ENCODE peak calls at places on chromosomes 3 and 15, in five cellular contexts. Y is keratinocyte, M is neural progenitor cell, R is A549, O is fibroblast of lung. B is an unnamed sample.

GRCh38 chr3:115512565-115513410 is 110.5 kb upstream of the GAP43 start:
- DNase-seq in R (peak; percentile 11), Y (no peak), M (peak; percentile 91), O (peak; percentile 63), B (peak; percentile 69)

GRCh38 chr15:88256261-88257230 is at the start of gene NTRK3:
- DNase-seq in R (peak; percentile 49), O (peak; percentile 4), Y (no peak), M (peak; percentile 76), B (peak; percentile 51)

GRCh38 chr3:23840521-23840920 is 34.8 kb downstream of the UBE2E1 start:
- DNase-seq in R (no peak), M (peak; percentile 60), O (no peak), Y (no peak), B (no peak)

GRCh38 chr3:135082706-135083105 is 287.6 kb downstream of the EPHB1 start:
- DNase-seq in Y (no peak), O (no peak), R (no peak), M (no peak), B (no peak)

GRCh38 chr3:5784656-5785055 is 597.1 kb downstream of the EDEM1 start:
- DNase-seq in R (no peak), O (no peak), M (no peak), Y (no peak), B (no peak)

GRCh38 chr15:100108846-100109245 is 232.9 kb downstream of the ADAMTS17 start:
- DNase-seq in R (no peak), O (no peak), Y (no peak), M (no peak), B (no peak)

GRCh38 chr3:162041622-162042021 is 545.0 kb downstream of the OTOL1 start:
- DNase-seq in Y (no peak), R (no peak), M (peak; percentile 33), O (no peak), B (no peak)

GRCh38 chr15:67531379-67532059 is 10.6 kb downstream of the C15orf61 start:
- DNase-seq in R (no peak), O (peak; percentile 31), M (no peak), Y (peak; percentile 55), B (no peak)

GRCh38 chr3:159486580-159486979 is 502.1 kb upstream of the IL12A start:
- DNase-seq in M (peak; percentile 32), O (no peak), Y (no peak), R (peak; percentile 39), B (no peak)

GRCh38 chr15:42845581-42845980 is 75.0 kb downstream of the TTBK2 start:
- DNase-seq in R (peak; percentile 41), M (no peak), Y (no peak), O (no peak), B (no peak)

GRCh38 chr15:69757186-69757585 is 304.6 kb downstream of the RPLP1 start:
- DNase-seq in O (no peak), M (no peak), Y (no peak), R (no peak), B (no peak)

GRCh38 chr3:130948929-130949328 is 55.0 kb downstream of the ATP2C1 start:
- DNase-seq in O (no peak), R (no peak), M (no peak), Y (no peak), B (no peak)

DNA sequence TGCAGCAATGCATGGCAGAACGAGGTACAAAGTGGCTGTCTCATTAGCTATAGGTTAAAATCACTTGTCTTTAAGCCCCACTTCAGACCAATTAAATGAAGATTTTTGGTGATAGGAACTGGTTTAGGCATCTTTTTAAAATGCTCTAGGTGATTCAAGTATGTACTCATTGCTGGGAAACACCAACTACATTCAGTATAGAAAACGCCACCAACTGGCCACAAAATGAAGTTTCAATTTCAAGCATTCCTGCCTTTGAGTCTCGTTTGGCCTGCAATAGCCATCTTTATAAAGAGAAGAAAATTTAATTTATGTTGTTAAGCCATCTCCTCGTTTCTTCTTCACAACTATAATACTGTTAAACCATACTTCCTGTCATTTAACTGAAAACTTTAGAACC is 587.9 kb downstream of the GBE1 start:
- DNase-seq in M (peak; percentile 12), R (peak; percentile 5), Y (no peak), O (no peak), B (no peak)
- TF ChIP-seq CTCF in M (peak; percentile 58), R (no peak), Y (no peak), O (no peak), B (no peak)

DNA sequence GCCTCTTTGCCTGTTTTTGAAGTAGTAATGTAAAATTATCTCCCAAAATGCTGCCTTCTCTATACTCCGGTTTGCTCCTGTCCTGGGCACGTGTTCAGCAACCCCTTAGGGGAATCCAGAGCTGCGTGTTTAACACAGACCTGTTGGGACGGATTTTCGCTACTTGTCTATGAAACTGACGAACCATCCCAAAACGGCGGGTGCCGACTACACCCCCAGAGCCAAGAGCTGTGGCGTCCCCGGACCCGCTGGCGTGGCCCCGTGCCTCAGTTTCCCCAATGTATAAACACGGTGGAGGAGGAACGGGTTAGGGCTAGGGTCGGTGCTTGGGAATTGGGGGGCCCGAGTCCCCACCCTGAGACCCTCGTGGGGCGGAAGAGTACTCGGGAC is 473 bp downstream of the FHIT start:
- DNase-seq in M (peak; percentile 35), Y (peak; percentile 23), O (peak; percentile 6), R (peak; percentile 6), B (peak; percentile 67)
- H3K9me3 ChIP-seq in M (no peaks in the 10 kb centered on the region), Y (no peaks in the 10 kb centered on the region), O (no peaks in the 10 kb centered on the region), R (no peaks in the 10 kb centered on the region), B (no peaks in the 10 kb centered on the region)

GRCh38 chr3:15958692-15959433 is 161.1 kb upstream of the ANKRD28 start:
- DNase-seq in M (no peak), O (peak; percentile 32), R (no peak), Y (no peak), B (no peak)
- H3K27ac ChIP-seq in M (no peak overlapping the region), O (no peak overlapping the region), R (no peak overlapping the region), Y (no peak overlapping the region), B (no peak overlapping the region)

GRCh38 chr3:42578054-42578453 is 3.7 kb downstream of the SEC22C start:
- DNase-seq in R (no peak), O (no peak), M (no peak), Y (no peak), B (no peak)

GRCh38 chr3:42582474-42583070 is 805 bp upstream of the SEC22C start:
- DNase-seq in O (no peak), Y (no peak), R (no peak), M (no peak), B (no peak)

GRCh38 chr3:42581400-42581708 is 413 bp downstream of the SEC22C start:
- DNase-seq in O (no peak), R (no peak), Y (no peak), M (no peak), B (no peak)

DNA sequence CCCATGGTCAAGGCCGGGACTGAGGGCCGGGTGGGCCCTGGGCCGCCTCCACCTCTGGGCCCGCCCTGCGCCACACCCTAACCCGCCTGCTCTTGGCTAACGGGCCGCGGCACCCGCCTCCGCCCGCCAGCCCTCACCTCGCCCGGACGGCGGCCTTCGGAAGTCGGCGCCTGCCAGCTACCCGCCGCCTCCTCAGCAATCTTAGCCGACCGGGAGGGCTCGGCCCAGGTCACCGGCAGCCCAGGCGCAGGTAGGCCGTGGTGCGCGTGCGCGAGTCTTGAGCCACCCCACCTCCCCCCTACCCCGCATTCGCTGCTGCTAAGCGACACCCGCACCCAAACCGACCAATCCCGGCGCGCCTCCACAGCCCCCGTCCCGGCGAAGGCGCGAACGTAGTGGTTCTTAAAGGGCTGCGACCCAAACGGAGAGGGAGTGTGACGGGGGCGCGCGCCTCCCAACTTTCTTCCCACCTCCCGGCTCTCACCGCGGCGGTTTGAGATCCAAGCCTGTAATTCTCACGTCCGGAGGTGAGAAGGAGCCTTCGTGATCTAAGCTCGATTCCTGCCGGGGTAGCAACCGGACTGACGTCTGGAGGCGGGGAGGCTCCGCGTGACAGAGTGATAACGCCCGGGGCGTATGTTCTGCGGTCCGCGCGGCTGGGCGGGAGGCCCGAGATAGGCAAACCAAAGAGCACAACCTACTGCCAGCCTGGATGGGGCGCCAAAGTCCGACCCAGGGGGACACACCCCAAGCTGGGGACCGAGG is at the start of gene SEC22C:
- DNase-seq in O (peak; percentile 88), Y (peak; percentile 56), R (peak; percentile 91), M (peak; percentile 98), B (peak; percentile 98)
- TF ChIP-seq CTCF in O (no peak), Y (peak; percentile 32), R (no peak), M (peak; percentile 39), B (peak; percentile 44)

DNA sequence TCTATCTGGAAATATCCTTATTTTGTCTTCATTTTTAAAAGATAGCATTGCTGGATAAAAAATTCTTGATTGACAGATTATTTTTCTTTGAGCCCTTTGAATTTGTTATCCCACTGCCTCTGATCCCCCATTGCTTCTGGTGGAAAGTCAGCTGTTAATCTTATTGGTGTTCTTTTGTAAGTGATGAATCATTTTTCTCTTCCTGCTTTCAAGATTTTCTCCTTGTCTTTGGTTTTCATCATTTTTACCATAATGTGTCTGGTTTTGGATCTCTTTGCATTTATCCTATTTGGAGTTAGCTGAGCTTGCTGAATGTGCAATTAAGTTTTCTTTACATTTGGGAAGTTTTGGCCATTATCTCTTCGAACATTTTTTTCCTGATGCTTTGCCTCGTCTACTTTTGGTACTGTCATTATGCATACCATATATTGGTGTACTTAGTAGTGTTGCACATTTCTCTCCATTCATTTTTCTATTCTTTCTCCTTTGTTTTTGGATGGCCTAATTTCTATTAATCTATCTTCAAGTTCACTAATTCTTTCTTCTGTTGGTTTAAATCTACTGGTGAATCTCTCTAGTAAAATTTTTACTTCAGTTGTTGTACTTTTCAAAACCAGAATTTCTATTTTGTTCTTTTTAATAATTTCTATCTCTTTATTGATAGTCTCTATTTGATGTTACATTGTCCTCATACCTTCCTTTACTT is 440.0 kb upstream of the PROK2 start:
- DNase-seq in M (no peak), O (no peak), Y (no peak), R (no peak), B (no peak)
- H3K9me3 ChIP-seq in M (peaks cover 14% of the 10 kb centered on the region), O (no peaks in the 10 kb centered on the region), Y (peaks cover 7% of the 10 kb centered on the region), R (peaks cover 22% of the 10 kb centered on the region), B (peaks cover 14% of the 10 kb centered on the region)

GRCh38 chr15:81188354-81188753 is 8.3 kb upstream of the IL16 start:
- DNase-seq in M (no peak), R (no peak), O (no peak), Y (no peak), B (no peak)
- H3K27ac ChIP-seq in M (no peak overlapping the region), R (no peak overlapping the region), O (no peak overlapping the region), Y (no peak overlapping the region), B (peak overlapping the region; percentile 67)

DNA sequence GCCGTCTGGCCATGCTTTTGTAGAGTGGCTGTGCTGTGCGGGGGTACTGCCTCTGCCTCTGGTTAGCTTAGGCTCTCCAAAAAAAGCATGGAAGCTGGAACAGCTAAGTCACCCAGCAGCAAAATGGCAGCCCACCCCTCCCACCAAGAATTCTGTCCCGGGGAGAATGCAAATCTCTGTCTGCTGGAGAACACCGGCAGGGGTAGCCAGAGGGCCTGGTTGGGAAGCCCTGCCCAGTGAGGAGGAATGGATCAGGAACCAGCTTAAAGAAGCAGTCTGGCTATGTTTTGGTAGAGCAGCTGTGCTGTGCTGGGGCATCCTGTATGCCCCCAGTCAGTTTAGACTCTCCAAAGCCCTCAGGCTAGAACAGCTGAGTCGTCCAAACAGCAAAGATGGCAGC is 56.2 kb upstream of the PTPRG start:
- DNase-seq in M (no peak), O (no peak), R (no peak), Y (no peak), B (no peak)
- TF ChIP-seq CTCF in M (no peak), O (no peak), R (no peak), Y (no peak), B (no peak)

GRCh38 chr3:197561926-197562325 is 6.2 kb upstream of the BDH1 start:
- DNase-seq in M (no peak), R (no peak), Y (no peak), O (no peak), B (no peak)
- H3K9me3 ChIP-seq in M (peaks cover 18% of the 10 kb centered on the region), R (peaks cover 16% of the 10 kb centered on the region), Y (no peaks in the 10 kb centered on the region), O (no peaks in the 10 kb centered on the region), B (no peaks in the 10 kb centered on the region)

GRCh38 chr15:73650387-73651126 is 17.4 kb upstream of the NPTN start:
- DNase-seq in R (no peak), Y (no peak), M (no peak), O (peak; percentile 47), B (no peak)
- H3K27ac ChIP-seq in R (no peak overlapping the region), Y (no peak overlapping the region), M (no peak overlapping the region), O (no peak overlapping the region), B (no peak overlapping the region)

GRCh38 chr15:81108427-81108826 is 25.6 kb upstream of the CFAP161 start:
- DNase-seq in Y (no peak), O (no peak), M (peak; percentile 41), R (peak; percentile 11), B (no peak)
- TF ChIP-seq CTCF in Y (peak; percentile 38), O (peak; percentile 42), M (peak; percentile 65), R (peak; percentile 26), B (peak; percentile 55)

B was measured in upper lobe of right lung.